ENCODE peak calls at places on chromosomes 16 and 17, in five cellular contexts. X, B, L, F and H are unnamed samples.

GRCh38 chr17:80984749-80985148 is 6.9 kb upstream of the CHMP6 start:
- DNase-seq in X (no peak), B (peak), L (no peak), F (no peak), H (no peak)

GRCh38 chr17:38883592-38884526 is 14.0 kb downstream of the LASP1 start:
- DNase-seq in X (no peak), B (no peak), L (no peak), F (no peak), H (peak)

GRCh38 chr17:57130708-57131461 is 45.8 kb downstream of the AKAP1 start:
- DNase-seq in X (peak), B (peak), L (peak), F (peak), H (peak)

GRCh38 chr16:85306071-85306792 is 194.0 kb upstream of the CIBAR2 start:
- DNase-seq in X (no peak), B (peak), L (peak), F (peak), H (peak)

GRCh38 chr16:57795431-57795878 is 6.8 kb downstream of the KIFC3 start:
- DNase-seq in X (peak), B (peak), L (no peak), F (peak), H (peak)

GRCh38 chr17:30376621-30377452 is 1.9 kb upstream of the CPD start:
- DNase-seq in X (peak), B (no peak), L (no peak), F (peak), H (peak)

GRCh38 chr17:45096141-45096540 is 35.0 kb downstream of the NMT1 start:
- DNase-seq in X (no peak), B (peak), L (no peak), F (no peak), H (peak)

GRCh38 chr17:36888236-36888957 is 48.9 kb upstream of the LHX1 start:
- DNase-seq in X (peak), B (no peak), L (no peak), F (no peak), H (no peak)

GRCh38 chr16:52547001-52547833 is at the start of gene TOX3:
- DNase-seq in X (peak), B (no peak), L (no peak), F (no peak), H (no peak)

GRCh38 chr17:37791434-37791833 is 46.6 kb upstream of the HNF1B start:
- DNase-seq in X (no peak), B (peak), L (no peak), F (no peak), H (peak)

GRCh38 chr16:81940781-81941560 is 70.3 kb downstream of the SDR42E1 start:
- DNase-seq in X (peak), B (peak), L (no peak), F (no peak), H (peak)

GRCh38 chr17:12512712-12513355 is 152.9 kb upstream of the MYOCD start:
- DNase-seq in X (no peak), B (no peak), L (no peak), F (no peak), H (no peak)

GRCh38 chr16:50747206-50747956 is 5.5 kb downstream of the CYLD start:
- DNase-seq in X (peak), B (peak), L (no peak), F (no peak), H (peak)

GRCh38 chr17:82915010-82915696 is 75.3 kb upstream of the ZNF750 start:
- DNase-seq in X (no peak), B (no peak), L (no peak), F (no peak), H (no peak)

GRCh38 chr17:41692722-41693521 is 4.2 kb downstream of the EIF1 start:
- DNase-seq in X (no peak), B (no peak), L (no peak), F (no peak), H (no peak)

GRCh38 chr17:6343736-6344135 is 91.2 kb downstream of the AIPL1 start:
- DNase-seq in X (no peak), B (no peak), L (no peak), F (no peak), H (no peak)

GRCh38 chr16:2148714-2149629 is 547 bp downstream of the RAB26 start:
- DNase-seq in X (no peak), B (no peak), L (no peak), F (no peak), H (no peak)

GRCh38 chr17:9684955-9685621 is 39.8 kb downstream of the USP43 start:
- DNase-seq in X (no peak), B (no peak), L (no peak), F (no peak), H (no peak)

GRCh38 chr17:37546242-37546641 is 56.6 kb downstream of the DUSP14 start:
- DNase-seq in X (no peak), B (no peak), L (no peak), F (no peak), H (no peak)

GRCh38 chr16:27174007-27174406 is 29.3 kb upstream of the KDM8 start:
- DNase-seq in X (peak), B (peak), L (peak), F (no peak), H (no peak)

GRCh38 chr16:4489030-4489429 is 12.8 kb downstream of the HMOX2 start:
- DNase-seq in X (no peak), B (no peak), L (no peak), F (no peak), H (no peak)

GRCh38 chr16:4116328-4117249 is at the start of gene ADCY9:
- DNase-seq in X (peak), B (peak), L (peak), F (peak), H (peak)

GRCh38 chr17:75024686-75025397 is 12.4 kb downstream of the MRPL58 start:
- DNase-seq in X (no peak), B (no peak), L (no peak), F (no peak), H (no peak)

GRCh38 chr16:27366687-27367462 is 35.1 kb upstream of the IL21R start:
- DNase-seq in X (no peak), B (no peak), L (no peak), F (no peak), H (no peak)

GRCh38 chr16:59355704-59356103 is 621.6 kb upstream of the GOT2 start:
- DNase-seq in X (no peak), B (no peak), L (no peak), F (no peak), H (no peak)

GRCh38 chr16:15592324-15592723 is 50.6 kb downstream of the MARF1 start:
- DNase-seq in X (no peak), B (no peak), L (no peak), F (no peak), H (no peak)